ENCODE peak calls at places on chromosomes 12 and 14, in six cellular contexts. One of them, this sample, is unnamed.

GRCh38 chr14:92693998-92694780 is 54.2 kb downstream of the LGMN start:
- DNase-seq in HepG2: peak; percentile 88
- DNase-seq in K562: peak; percentile 8
- DNase-seq in IMR-90: no peak
- DNase-seq in A549: peak; percentile 69
- DNase-seq in GM12878: no peak
- DNase-seq in this sample: no peak

GRCh38 chr14:68935761-68936209 is 43.3 kb downstream of the ACTN1 start:
- DNase-seq in A549: no peak
- DNase-seq in GM12878: no peak
- DNase-seq in HepG2: no peak
- DNase-seq in K562: peak; percentile 43
- DNase-seq in IMR-90: no peak
- DNase-seq in this sample: no peak

GRCh38 chr14:90274808-90275454 is 18.6 kb downstream of the PSMC1 start:
- DNase-seq in K562: no peak
- DNase-seq in IMR-90: peak; percentile 78
- DNase-seq in A549: no peak
- DNase-seq in GM12878: no peak
- DNase-seq in HepG2: no peak
- DNase-seq in this sample: no peak

GRCh38 chr14:91942946-91943345 is 4.5 kb downstream of the FBLN5 start:
- DNase-seq in HepG2: no peak
- DNase-seq in GM12878: no peak
- DNase-seq in A549: no peak
- DNase-seq in K562: no peak
- DNase-seq in IMR-90: no peak
- DNase-seq in this sample: no peak

GRCh38 chr12:100077367-100077766 is 65.3 kb downstream of the BLTP3B start:
- DNase-seq in IMR-90: no peak
- DNase-seq in HepG2: peak; percentile 1
- DNase-seq in A549: no peak
- DNase-seq in GM12878: no peak
- DNase-seq in K562: peak; percentile 9
- DNase-seq in this sample: peak; percentile 7

GRCh38 chr12:115320451-115320850 is 636.5 kb upstream of the TBX3 start:
- DNase-seq in K562: no peak
- DNase-seq in A549: no peak
- DNase-seq in HepG2: no peak
- DNase-seq in GM12878: no peak
- DNase-seq in IMR-90: no peak
- DNase-seq in this sample: no peak

GRCh38 chr12:6699989-6700645 is 498 bp downstream of the PIANP start:
- DNase-seq in HepG2: no peak
- DNase-seq in GM12878: no peak
- DNase-seq in A549: no peak
- DNase-seq in K562: no peak
- DNase-seq in IMR-90: no peak
- DNase-seq in this sample: peak; percentile 86

GRCh38 chr12:50006266-50006665 is 19.0 kb downstream of the RACGAP1 start:
- DNase-seq in A549: no peak
- DNase-seq in HepG2: no peak
- DNase-seq in K562: no peak
- DNase-seq in GM12878: no peak
- DNase-seq in IMR-90: no peak
- DNase-seq in this sample: no peak

GRCh38 chr12:49825971-49826421 is 2.2 kb downstream of the NCKAP5L start:
- DNase-seq in GM12878: no peak
- DNase-seq in K562: no peak
- DNase-seq in A549: no peak
- DNase-seq in HepG2: no peak
- DNase-seq in IMR-90: peak; percentile 53
- DNase-seq in this sample: no peak

GRCh38 chr12:108828774-108829173 is 28.6 kb downstream of the SSH1 start:
- DNase-seq in IMR-90: peak; percentile 76
- DNase-seq in HepG2: no peak
- DNase-seq in A549: no peak
- DNase-seq in K562: no peak
- DNase-seq in GM12878: no peak
- DNase-seq in this sample: no peak

GRCh38 chr12:57477710-57478681 is 1.7 kb downstream of the ARHGAP9 start:
- DNase-seq in A549: no peak
- DNase-seq in K562: peak; percentile 62
- DNase-seq in HepG2: no peak
- DNase-seq in IMR-90: peak; percentile 48
- DNase-seq in GM12878: peak; percentile 41
- DNase-seq in this sample: no peak

GRCh38 chr14:99360774-99361595 is 89.0 kb upstream of the BCL11B start:
- DNase-seq in K562: peak; percentile 63
- DNase-seq in A549: peak; percentile 22
- DNase-seq in HepG2: peak; percentile 6
- DNase-seq in IMR-90: no peak
- DNase-seq in GM12878: no peak
- DNase-seq in this sample: peak; percentile 46

GRCh38 chr12:118958520-118958919 is 22.8 kb upstream of the SRRM4 start:
- DNase-seq in K562: no peak
- DNase-seq in A549: no peak
- DNase-seq in GM12878: no peak
- DNase-seq in HepG2: no peak
- DNase-seq in IMR-90: no peak
- DNase-seq in this sample: no peak

GRCh38 chr14:76574416-76574815 is 186.9 kb upstream of the VASH1 start:
- DNase-seq in GM12878: no peak
- DNase-seq in K562: no peak
- DNase-seq in A549: no peak
- DNase-seq in HepG2: no peak
- DNase-seq in IMR-90: no peak
- DNase-seq in this sample: no peak

GRCh38 chr12:71972441-71973074 is 33.9 kb downstream of the TPH2 start:
- DNase-seq in A549: no peak
- DNase-seq in IMR-90: no peak
- DNase-seq in HepG2: no peak
- DNase-seq in K562: no peak
- DNase-seq in GM12878: no peak
- DNase-seq in this sample: no peak

GRCh38 chr14:73762375-73762822 is 48.2 kb upstream of the PNMA1 start:
- DNase-seq in K562: peak; percentile 76
- DNase-seq in HepG2: no peak
- DNase-seq in A549: no peak
- DNase-seq in GM12878: peak; percentile 79
- DNase-seq in IMR-90: no peak
- DNase-seq in this sample: no peak

GRCh38 chr14:93085916-93086315 is 29.8 kb downstream of the ITPK1 start:
- DNase-seq in GM12878: no peak
- DNase-seq in HepG2: no peak
- DNase-seq in K562: no peak
- DNase-seq in A549: no peak
- DNase-seq in IMR-90: no peak
- DNase-seq in this sample: no peak

GRCh38 chr14:31962920-31963319 is 114.2 kb upstream of the ARHGAP5 start:
- DNase-seq in IMR-90: no peak
- DNase-seq in HepG2: no peak
- DNase-seq in K562: no peak
- DNase-seq in A549: no peak
- DNase-seq in GM12878: no peak
- DNase-seq in this sample: no peak

GRCh38 chr12:495466-495865 is 35.7 kb downstream of the B4GALNT3 start:
- DNase-seq in IMR-90: no peak
- DNase-seq in K562: no peak
- DNase-seq in HepG2: no peak
- DNase-seq in A549: no peak
- DNase-seq in GM12878: no peak
- DNase-seq in this sample: no peak

GRCh38 chr12:496736-497135 is 37.0 kb downstream of the B4GALNT3 start:
- DNase-seq in IMR-90: no peak
- DNase-seq in HepG2: no peak
- DNase-seq in K562: no peak
- DNase-seq in A549: no peak
- DNase-seq in GM12878: no peak
- DNase-seq in this sample: no peak

GRCh38 chr12:499837-500458 is 40.2 kb downstream of the B4GALNT3 start:
- DNase-seq in K562: no peak
- DNase-seq in GM12878: no peak
- DNase-seq in A549: no peak
- DNase-seq in IMR-90: no peak
- DNase-seq in HepG2: no peak
- DNase-seq in this sample: no peak

GRCh38 chr12:501722-502447 is 42.1 kb downstream of the B4GALNT3 start:
- DNase-seq in IMR-90: no peak
- DNase-seq in A549: no peak
- DNase-seq in GM12878: no peak
- DNase-seq in HepG2: no peak
- DNase-seq in K562: no peak
- DNase-seq in this sample: no peak

DNA sequence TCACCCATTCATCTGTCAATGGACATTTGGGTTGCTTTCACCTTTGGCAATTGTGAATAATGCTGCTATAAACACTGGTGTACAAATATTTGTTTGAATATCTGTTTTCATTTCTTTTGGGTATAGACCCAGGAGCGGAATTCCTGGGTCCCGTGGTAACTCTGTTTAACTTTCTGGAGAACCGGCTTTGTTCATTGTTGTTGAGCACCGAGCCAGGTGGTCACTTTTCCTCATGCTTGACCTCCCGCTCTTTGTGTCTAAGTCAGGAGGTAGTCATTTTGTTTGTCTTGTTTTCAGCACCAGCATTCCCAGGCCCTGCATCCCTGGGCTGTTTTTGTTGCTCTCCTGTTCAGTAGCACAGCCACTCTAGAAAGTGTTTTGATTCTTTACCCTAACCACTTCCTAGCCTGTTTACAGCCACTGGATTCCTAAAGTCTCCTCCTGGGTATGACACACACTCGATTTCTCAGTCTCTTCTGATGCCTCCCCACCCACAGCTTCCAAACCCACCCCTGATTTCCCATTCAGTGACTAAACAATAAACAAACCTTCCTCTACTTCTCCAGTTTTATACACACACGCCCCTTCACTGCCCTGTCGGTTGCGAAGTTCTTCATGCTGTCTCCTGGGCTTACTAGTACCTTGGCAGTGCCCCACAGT is 37.9 kb downstream of the B4GALNT3 start:
- DNase-seq in GM12878: no peak
- DNase-seq in IMR-90: no peak
- DNase-seq in HepG2: no peak
- DNase-seq in A549: no peak
- DNase-seq in K562: no peak
- DNase-seq in this sample: no peak
- TF ChIP-seq SMC3 in GM12878: no peak
- TF ChIP-seq SMC3 in IMR-90: no peak
- TF ChIP-seq SMC3 in HepG2: no peak
- TF ChIP-seq SMC3 in A549: no peak
- TF ChIP-seq SMC3 in K562: no peak
- TF ChIP-seq SMC3 in this sample: no peak

GRCh38 chr12:69019910-69020309 is 86.9 kb upstream of the CPM start:
- DNase-seq in HepG2: no peak
- DNase-seq in A549: no peak
- DNase-seq in IMR-90: no peak
- DNase-seq in K562: no peak
- DNase-seq in GM12878: no peak
- DNase-seq in this sample: no peak
- TF ChIP-seq SMC3 in HepG2: no peak
- TF ChIP-seq SMC3 in A549: no peak
- TF ChIP-seq SMC3 in IMR-90: no peak
- TF ChIP-seq SMC3 in K562: no peak
- TF ChIP-seq SMC3 in GM12878: no peak
- TF ChIP-seq SMC3 in this sample: no peak

DNA sequence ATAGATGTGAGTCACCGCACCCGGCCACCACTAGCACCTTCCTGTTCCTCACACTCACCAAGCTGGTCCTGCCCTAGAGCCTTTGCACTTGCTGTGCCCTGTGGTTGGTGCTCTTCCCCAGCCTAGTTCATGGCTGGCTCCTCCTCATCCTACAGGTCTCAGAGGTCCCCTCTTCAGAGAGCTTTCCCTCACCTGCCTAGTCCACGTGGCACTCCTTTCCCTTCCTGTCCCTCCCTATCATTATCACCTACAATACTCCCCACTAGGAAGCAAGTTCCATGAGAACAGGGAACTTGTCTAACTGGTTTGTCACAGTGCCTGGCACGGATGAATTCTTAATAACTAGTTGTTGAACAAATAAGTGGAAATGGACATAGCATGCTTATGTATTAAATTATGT is 24.0 kb upstream of the TMED10 start:
- DNase-seq in A549: no peak
- DNase-seq in IMR-90: no peak
- DNase-seq in GM12878: no peak
- DNase-seq in K562: no peak
- DNase-seq in HepG2: no peak
- DNase-seq in this sample: no peak
- TF ChIP-seq SMC3 in A549: no peak
- TF ChIP-seq SMC3 in IMR-90: no peak
- TF ChIP-seq SMC3 in GM12878: no peak
- TF ChIP-seq SMC3 in K562: no peak
- TF ChIP-seq SMC3 in HepG2: no peak
- TF ChIP-seq SMC3 in this sample: no peak

GRCh38 chr14:95318399-95318834 is 1.3 kb downstream of the CLMN start:
- DNase-seq in HepG2: no peak
- DNase-seq in A549: no peak
- DNase-seq in K562: no peak
- DNase-seq in IMR-90: no peak
- DNase-seq in GM12878: no peak
- DNase-seq in this sample: no peak

GRCh38 chr14:95317817-95318343 is 1.8 kb downstream of the CLMN start:
- DNase-seq in IMR-90: no peak
- DNase-seq in A549: no peak
- DNase-seq in HepG2: no peak
- DNase-seq in K562: no peak
- DNase-seq in GM12878: no peak
- DNase-seq in this sample: no peak

GRCh38 chr14:95318870-95319311 is 817 bp downstream of the CLMN start:
- DNase-seq in GM12878: no peak
- DNase-seq in K562: no peak
- DNase-seq in IMR-90: no peak
- DNase-seq in A549: no peak
- DNase-seq in HepG2: no peak
- DNase-seq in this sample: no peak

GRCh38 chr14:95320076-95320895 is 578 bp upstream of the CLMN start:
- DNase-seq in IMR-90: no peak
- DNase-seq in A549: no peak
- DNase-seq in HepG2: no peak
- DNase-seq in GM12878: no peak
- DNase-seq in K562: no peak
- DNase-seq in this sample: no peak

DNA sequence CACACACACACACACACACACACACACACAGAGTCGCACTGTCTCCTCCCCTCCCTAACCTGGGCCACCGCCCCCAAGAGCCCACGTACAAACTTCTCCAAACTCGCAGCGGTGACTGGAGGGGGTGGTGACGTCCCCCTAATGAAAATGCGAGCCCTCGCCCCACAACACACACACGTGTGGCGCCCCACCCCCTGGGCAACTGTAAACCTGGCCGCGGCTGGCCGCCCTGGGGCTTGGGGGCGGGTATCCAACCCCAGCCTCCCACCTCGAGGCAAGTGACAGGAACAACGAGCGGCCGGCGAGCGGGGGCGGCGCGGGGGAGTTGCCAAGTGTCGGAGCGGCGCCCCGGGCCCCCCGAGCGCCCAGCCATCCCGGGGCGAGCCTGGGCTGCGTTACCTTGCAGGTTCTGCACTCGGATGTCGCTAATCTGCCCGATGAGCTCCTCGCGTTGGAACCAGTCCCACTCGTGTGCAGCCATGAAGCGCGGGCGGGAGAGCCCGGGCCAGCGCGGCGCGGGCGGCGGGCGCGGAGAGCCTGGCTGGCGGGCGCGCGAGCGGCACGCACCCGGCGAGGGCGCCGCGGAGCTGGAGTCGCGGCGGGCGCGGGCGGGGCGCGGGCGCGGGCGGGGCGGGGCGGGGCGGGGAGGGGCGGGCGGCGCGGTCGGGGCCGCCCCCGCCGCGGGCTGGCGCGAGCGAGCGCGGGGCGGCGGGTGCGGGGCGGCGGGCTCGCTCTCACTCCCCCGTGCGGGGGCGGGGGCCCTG is at the start of gene CLMN:
- DNase-seq in GM12878: no peak
- DNase-seq in A549: peak; percentile 47
- DNase-seq in HepG2: no peak
- DNase-seq in K562: peak; percentile 23
- DNase-seq in IMR-90: peak; percentile 4
- DNase-seq in this sample: peak; percentile 89
- TF ChIP-seq SMC3 in GM12878: no peak
- TF ChIP-seq SMC3 in A549: no peak
- TF ChIP-seq SMC3 in HepG2: no peak
- TF ChIP-seq SMC3 in K562: no peak
- TF ChIP-seq SMC3 in IMR-90: no peak
- TF ChIP-seq SMC3 in this sample: no peak

This sample was measured in SK-N-SH.